ENCODE peak calls at places on chromosomes 16 and 17, in eight cellular contexts. Y is body of pancreas; Z is bronchial epithelial cell; M is right lobe of liver; K is activated CD8-positive, alpha-beta T cell treated with anti-CD3 and anti-CD28 coated beads for 36 hours; T is GM10248; V is left ventricle myocardium inferior; W is IMR-90. X is an unnamed sample.

GRCh38 chr17:4881761-4882555 is 17.4 kb upstream of the C17orf107 start:
- DNase-seq in Y (peak), Z (peak), M (peak), K (peak), T (peak), V (peak), W (peak), X (peak)

GRCh38 chr17:50364715-50365114 is 8.3 kb downstream of the MRPL27 start:
- DNase-seq in Y (no peak), Z (peak), M (no peak), K (no peak), T (no peak), V (no peak), W (peak), X (no peak)

GRCh38 chr17:31811021-31811565 is 48.0 kb downstream of the COPRS start:
- DNase-seq in Y (no peak), Z (no peak), M (no peak), K (no peak), T (no peak), V (no peak), W (peak), X (no peak)

GRCh38 chr16:62475573-62475972 is 439.3 kb upstream of the CDH8 start:
- DNase-seq in Y (no peak), Z (no peak), M (no peak), K (no peak), T (no peak), V (no peak), W (no peak), X (no peak)

GRCh38 chr17:33039874-33040273 is 48.2 kb downstream of the SPACA3 start:
- DNase-seq in Y (no peak), Z (peak), M (no peak), K (no peak), T (no peak), V (no peak), W (peak), X (no peak)

GRCh38 chr16:65783709-65784474 is 582.6 kb upstream of the CDH5 start:
- DNase-seq in Y (no peak), Z (no peak), M (no peak), K (no peak), T (no peak), V (no peak), W (no peak), X (no peak)

GRCh38 chr17:63364387-63364786 is 81.7 kb downstream of the CYB561 start:
- DNase-seq in Y (no peak), Z (no peak), M (no peak), K (no peak), T (no peak), V (no peak), W (peak), X (no peak)

GRCh38 chr16:29994613-29995329 is 646 bp downstream of the HIRIP3 start:
- DNase-seq in Y (peak), Z (peak), M (peak), K (peak), T (peak), V (no peak), W (peak), X (peak)

GRCh38 chr17:18094409-18094807 is 6.7 kb downstream of the DRG2 start:
- DNase-seq in Y (no peak), Z (no peak), M (no peak), K (no peak), T (no peak), V (no peak), W (no peak), X (no peak)

GRCh38 chr17:64630309-64631223 is 31.5 kb downstream of the SMURF2 start:
- DNase-seq in Y (no peak), Z (no peak), M (no peak), K (no peak), T (no peak), V (no peak), W (no peak), X (no peak)

GRCh38 chr16:57358527-57359095 is at the start of gene CCL22:
- DNase-seq in Y (no peak), Z (peak), M (no peak), K (peak), T (peak), V (no peak), W (no peak), X (peak)

GRCh38 chr16:31118223-31119155 is 1.0 kb downstream of the KAT8 start:
- DNase-seq in Y (no peak), Z (peak), M (no peak), K (no peak), T (no peak), V (no peak), W (peak), X (no peak)

GRCh38 chr17:82881900-82882714 is 42.3 kb upstream of the ZNF750 start:
- DNase-seq in Y (peak), Z (no peak), M (peak), K (no peak), T (no peak), V (peak), W (no peak), X (no peak)

GRCh38 chr17:4771519-4772234 is at the start of gene TM4SF5:
- DNase-seq in Y (peak), Z (no peak), M (peak), K (peak), T (no peak), V (no peak), W (no peak), X (no peak)

GRCh38 chr17:82836823-82837357 is 2.9 kb downstream of the ZNF750 start:
- DNase-seq in Y (no peak), Z (peak), M (peak), K (no peak), T (no peak), V (no peak), W (no peak), X (no peak)

GRCh38 chr16:71709231-71709781 is 15.2 kb downstream of the PHLPP2 start:
- DNase-seq in Y (no peak), Z (peak), M (no peak), K (no peak), T (no peak), V (no peak), W (peak), X (no peak)

GRCh38 chr16:14564881-14565687 is 65.0 kb downstream of the PARN start:
- DNase-seq in Y (no peak), Z (peak), M (no peak), K (no peak), T (no peak), V (no peak), W (peak), X (no peak)

GRCh38 chr17:19943599-19943998 is 34.0 kb downstream of the AKAP10 start:
- DNase-seq in Y (no peak), Z (no peak), M (no peak), K (no peak), T (no peak), V (no peak), W (no peak), X (no peak)

GRCh38 chr17:49556183-49556943 is 19.3 kb upstream of the NXPH3 start:
- DNase-seq in Y (peak), Z (peak), M (peak), K (peak), T (peak), V (peak), W (peak), X (peak)

GRCh38 chr17:49227436-49228261 is 2.9 kb downstream of the PHOSPHO1 start:
- DNase-seq in Y (peak), Z (peak), M (peak), K (peak), T (peak), V (peak), W (peak), X (peak)

GRCh38 chr17:3887811-3888210 is 5.0 kb downstream of the CAMKK1 start:
- DNase-seq in Y (no peak), Z (no peak), M (no peak), K (no peak), T (no peak), V (no peak), W (no peak), X (no peak)

GRCh38 chr17:20241855-20242254 is 225.5 kb downstream of the LGALS9B start:
- DNase-seq in Y (no peak), Z (no peak), M (no peak), K (no peak), T (no peak), V (no peak), W (no peak), X (no peak)

GRCh38 chr17:66523378-66524174 is 221.2 kb downstream of the PRKCA start:
- DNase-seq in Y (no peak), Z (no peak), M (no peak), K (no peak), T (no peak), V (no peak), W (peak), X (no peak)

GRCh38 chr17:48483004-48483403 is 47.8 kb downstream of the HOXB1 start:
- DNase-seq in Y (no peak), Z (no peak), M (no peak), K (no peak), T (no peak), V (no peak), W (no peak), X (no peak)

GRCh38 chr17:65292430-65292829 is 155.3 kb downstream of the RGS9 start:
- DNase-seq in Y (no peak), Z (no peak), M (no peak), K (peak), T (no peak), V (no peak), W (no peak), X (no peak)

GRCh38 chr17:1617620-1618174 is 10.9 kb downstream of the SLC43A2 start:
- DNase-seq in Y (no peak), Z (peak), M (no peak), K (no peak), T (no peak), V (no peak), W (peak), X (no peak)

GRCh38 chr16:67726106-67727034 is 7.3 kb upstream of the GFOD2 start:
- DNase-seq in Y (no peak), Z (no peak), M (peak), K (no peak), T (no peak), V (no peak), W (peak), X (no peak)

GRCh38 chr17:64412944-64413381 is 22.3 kb upstream of the PECAM1 start:
- DNase-seq in Y (no peak), Z (no peak), M (no peak), K (no peak), T (no peak), V (no peak), W (no peak), X (no peak)

GRCh38 chr16:78877114-78877513 is 723.4 kb downstream of the MAF start:
- DNase-seq in Y (no peak), Z (no peak), M (no peak), K (no peak), T (no peak), V (no peak), W (no peak), X (no peak)

GRCh38 chr16:181668-182021 is 1.4 kb downstream of the HBQ1 start:
- DNase-seq in Y (no peak), Z (no peak), M (no peak), K (no peak), T (no peak), V (no peak), W (no peak), X (no peak)

GRCh38 chr17:57545836-57546305 is 199.2 kb downstream of the CCDC182 start:
- DNase-seq in Y (no peak), Z (no peak), M (no peak), K (no peak), T (no peak), V (no peak), W (no peak), X (no peak)

GRCh38 chr17:82020874-82021727 is 1.6 kb downstream of the CENPX start:
- DNase-seq in Y (peak), Z (peak), M (peak), K (peak), T (peak), V (peak), W (peak), X (peak)

GRCh38 chr16:25060920-25061319 is 45.8 kb upstream of the ARHGAP17 start:
- DNase-seq in Y (no peak), Z (no peak), M (no peak), K (no peak), T (peak), V (no peak), W (peak), X (peak)

GRCh38 chr17:19010729-19011505 is 6.4 kb upstream of the FAM83G start:
- DNase-seq in Y (no peak), Z (peak), M (no peak), K (no peak), T (no peak), V (no peak), W (no peak), X (no peak)

GRCh38 chr17:62825182-62825581 is 17.1 kb upstream of the MARCHF10 start:
- DNase-seq in Y (no peak), Z (no peak), M (no peak), K (no peak), T (no peak), V (no peak), W (no peak), X (no peak)

GRCh38 chr17:81153340-81153803 is 11.9 kb upstream of the PVALEF start:
- DNase-seq in Y (no peak), Z (no peak), M (no peak), K (no peak), T (no peak), V (no peak), W (peak), X (no peak)

GRCh38 chr16:46996391-46996790 is 22.9 kb upstream of the DNAJA2 start:
- DNase-seq in Y (no peak), Z (no peak), M (no peak), K (peak), T (peak), V (no peak), W (no peak), X (peak)

DNA sequence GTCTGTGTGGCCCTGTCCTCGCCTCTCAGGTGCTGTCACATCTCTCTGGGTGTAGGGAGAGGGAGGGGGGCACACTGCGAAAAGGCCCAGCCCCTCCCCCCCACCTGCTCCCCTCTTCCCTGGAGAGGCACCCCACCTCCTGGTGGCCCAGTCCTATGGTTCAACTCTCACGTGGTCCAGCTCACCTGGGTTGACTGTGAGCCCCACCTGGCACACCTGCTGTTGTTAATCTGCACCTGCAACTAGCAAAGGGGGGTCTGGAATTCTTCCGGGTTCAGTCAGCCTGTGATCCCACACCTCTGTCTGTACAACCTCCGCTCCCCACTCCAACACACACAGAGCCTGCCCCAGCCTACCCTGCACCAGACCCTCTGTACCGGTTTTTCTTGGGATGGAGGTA is 2.0 kb upstream of the SYNGR2 start:
- DNase-seq in Y (no peak), Z (no peak), M (no peak), K (no peak), T (no peak), V (no peak), W (no peak), X (no peak)
- TF ChIP-seq CTCF in Y (no peak), Z (no peak), M (no peak), K (no peak), T (no peak), V (no peak), W (no peak), X (no peak)

GRCh38 chr16:23071202-23072083 is 77.8 kb downstream of the USP31 start:
- DNase-seq in Y (no peak), Z (peak), M (no peak), K (no peak), T (no peak), V (no peak), W (peak), X (no peak)

GRCh38 chr16:23064642-23065041 is 84.6 kb downstream of the USP31 start:
- DNase-seq in Y (no peak), Z (no peak), M (no peak), K (no peak), T (no peak), V (no peak), W (no peak), X (peak)

GRCh38 chr16:23069844-23070243 is 79.4 kb downstream of the USP31 start:
- DNase-seq in Y (no peak), Z (no peak), M (no peak), K (no peak), T (no peak), V (no peak), W (no peak), X (no peak)

GRCh38 chr16:23072084-23072599 is 77.1 kb downstream of the USP31 start:
- DNase-seq in Y (peak), Z (peak), M (peak), K (no peak), T (no peak), V (peak), W (peak), X (no peak)

DNA sequence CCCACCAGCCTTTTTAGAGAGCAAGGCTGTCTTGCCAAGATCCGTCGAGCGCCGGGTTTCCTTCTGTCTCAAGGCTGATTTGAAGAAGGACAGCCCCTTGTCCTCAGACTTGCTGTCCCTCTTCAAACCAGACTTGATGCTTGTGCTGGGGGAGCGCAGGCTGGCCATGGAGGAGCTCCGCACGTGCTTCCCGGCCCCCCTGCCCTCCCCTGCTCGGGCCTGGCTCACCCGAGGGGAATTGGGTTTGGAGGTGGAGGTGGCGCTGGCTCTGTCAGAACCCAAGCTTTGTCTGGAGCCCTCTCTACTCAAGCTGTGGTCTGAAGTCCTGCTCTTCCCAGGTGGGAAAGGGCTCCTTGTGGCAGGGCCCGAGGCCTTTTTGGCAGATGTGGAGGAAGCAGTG is 80.9 kb downstream of the USP31 start:
- DNase-seq in Y (no peak), Z (no peak), M (no peak), K (no peak), T (no peak), V (no peak), W (no peak), X (no peak)
- TF ChIP-seq CTCF in Y (no peak), Z (no peak), M (no peak), K (no peak), T (no peak), V (no peak), W (no peak), X (no peak)

GRCh38 chr17:75614556-75615270 is 18.5 kb upstream of the SMIM5 start:
- DNase-seq in Y (no peak), Z (no peak), M (no peak), K (no peak), T (no peak), V (no peak), W (no peak), X (no peak)
- TF ChIP-seq CTCF in Y (no peak), Z (no peak), M (no peak), K (no peak), T (no peak), V (no peak), W (no peak), X (no peak)

DNA sequence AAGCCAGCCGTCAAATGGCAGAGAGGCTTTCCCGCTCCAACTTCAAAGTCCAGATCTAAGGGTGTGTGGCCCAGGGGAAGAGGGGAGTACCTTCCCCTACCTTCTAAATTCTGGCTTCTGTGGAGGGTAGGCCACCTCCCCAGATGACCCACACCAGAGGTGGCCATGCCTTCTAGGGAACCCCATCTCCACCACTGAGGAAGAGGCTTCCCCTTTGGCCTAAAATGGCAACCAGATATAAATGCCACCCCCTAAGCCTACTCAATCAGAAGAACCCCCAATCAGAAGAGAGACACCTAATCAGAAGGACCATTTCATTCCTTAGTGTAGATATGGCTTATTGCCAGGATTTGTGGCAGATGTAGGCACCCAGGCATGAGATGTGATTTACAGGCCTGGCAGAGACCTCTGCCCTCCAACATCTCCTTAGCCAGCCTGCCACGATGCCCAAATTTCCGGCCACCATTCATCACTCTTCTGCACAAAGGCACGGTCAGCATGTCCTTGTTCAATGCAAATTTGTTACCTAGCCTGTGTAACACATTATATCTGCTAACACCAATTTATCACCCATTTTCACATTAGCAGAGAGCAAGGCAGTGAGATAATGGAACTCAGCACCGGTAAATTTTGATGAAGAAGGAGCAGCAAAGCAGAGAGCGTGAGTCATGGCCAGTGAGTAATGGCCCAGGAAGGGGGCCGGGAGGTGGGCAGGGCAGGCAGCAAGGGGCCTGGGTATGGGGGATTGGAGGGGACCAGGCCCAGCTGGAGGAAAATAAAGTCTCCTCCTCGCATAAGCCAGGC is 1.2 kb upstream of the MGAT5B start:
- DNase-seq in Y (no peak), Z (peak), M (no peak), K (no peak), T (no peak), V (no peak), W (peak), X (no peak)
- TF ChIP-seq CTCF in Y (no peak), Z (no peak), M (no peak), K (no peak), T (no peak), V (no peak), W (no peak), X (no peak)

GRCh38 chr17:73210002-73210678 is 17.3 kb downstream of the COG1 start:
- DNase-seq in Y (no peak), Z (no peak), M (no peak), K (no peak), T (no peak), V (no peak), W (no peak), X (no peak)
- TF ChIP-seq CTCF in Y (no peak), Z (peak), M (no peak), K (no peak), T (no peak), V (peak), W (peak), X (no peak)

GRCh38 chr17:29595943-29596774 is 3.2 kb downstream of the ANKRD13B start:
- DNase-seq in Y (no peak), Z (no peak), M (no peak), K (no peak), T (no peak), V (no peak), W (no peak), X (no peak)
- TF ChIP-seq CTCF in Y (no peak), Z (no peak), M (no peak), K (no peak), T (no peak), V (no peak), W (no peak), X (no peak)

GRCh38 chr16:2467301-2468141 is 3.6 kb upstream of the NTN3 start:
- DNase-seq in Y (peak), Z (peak), M (peak), K (peak), T (peak), V (peak), W (peak), X (peak)
- TF ChIP-seq CTCF in Y (peak), Z (no peak), M (no peak), K (peak), T (peak), V (peak), W (peak), X (no peak)

DNA sequence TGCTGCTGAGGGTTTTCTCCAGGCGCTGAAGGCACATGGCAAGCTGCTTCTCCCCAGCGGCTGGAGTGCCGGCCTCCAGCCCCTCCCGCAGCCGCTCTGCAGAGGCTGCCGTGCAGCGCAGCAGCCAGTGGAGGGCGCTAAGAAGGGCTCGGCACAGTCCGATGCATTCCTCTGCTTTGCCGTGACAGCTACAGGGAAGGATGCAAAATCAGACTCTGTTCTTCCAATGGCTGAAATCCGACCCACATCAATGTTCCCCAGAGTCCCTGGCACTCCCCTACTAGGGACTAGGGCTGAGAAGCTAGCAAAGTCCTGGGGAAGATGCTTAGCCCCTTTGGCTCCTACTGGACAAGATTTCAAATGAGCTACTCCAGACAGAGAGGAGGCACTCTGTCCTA is 19.0 kb downstream of the MED24 start:
- DNase-seq in Y (peak), Z (no peak), M (no peak), K (no peak), T (no peak), V (no peak), W (peak), X (no peak)
- TF ChIP-seq CTCF in Y (peak), Z (peak), M (no peak), K (peak), T (peak), V (peak), W (peak), X (no peak)